ENCODE peak calls at places on chromosomes 12 and 14, in four cellular contexts. L, Z, C and I are unnamed samples.

GRCh38 chr14:51922624-51923023 is 62.2 kb downstream of the GNG2 start:
- DNase-seq in Z (no peak), C (no peak), L (no peak), I (no peak)

GRCh38 chr14:23071975-23072539 is 14.7 kb upstream of the CDH24 start:
- DNase-seq in L (no peak), C (no peak), Z (no peak), I (peak; percentile 62)

GRCh38 chr12:124512667-124513296 is 54.6 kb downstream of the NCOR2 start:
- DNase-seq in L (peak; percentile 76), C (no peak), Z (peak; percentile 95), I (peak; percentile 98)

GRCh38 chr12:51923506-51924365 is 16.4 kb downstream of the ACVRL1 start:
- DNase-seq in C (no peak), L (no peak), Z (peak; percentile 71), I (peak; percentile 82)

GRCh38 chr14:71399057-71399487 is 491.8 kb downstream of the PCNX1 start:
- DNase-seq in Z (no peak), L (no peak), C (peak; percentile 83), I (no peak)

GRCh38 chr12:20883288-20883687 is 72.8 kb downstream of the SLCO1B3 start:
- DNase-seq in C (no peak), Z (no peak), L (no peak), I (no peak)

GRCh38 chr12:58888131-58888783 is 32.0 kb downstream of the LRIG3 start:
- DNase-seq in C (no peak), Z (no peak), L (no peak), I (no peak)

GRCh38 chr14:88929656-88930436 is 105.4 kb downstream of the TTC8 start:
- DNase-seq in C (no peak), L (peak; percentile 3), Z (peak; percentile 0), I (peak; percentile 60)

GRCh38 chr14:78849952-78850351 is 679.8 kb downstream of the NRXN3 start:
- DNase-seq in L (no peak), C (no peak), Z (no peak), I (peak; percentile 7)

GRCh38 chr12:20030847-20031246 is 337.5 kb upstream of the PDE3A start:
- DNase-seq in Z (no peak), C (no peak), L (no peak), I (peak; percentile 18)

GRCh38 chr12:93824514-93825500 is 147.6 kb downstream of the CRADD start:
- DNase-seq in Z (no peak), L (no peak), C (no peak), I (peak; percentile 81)

GRCh38 chr12:69524755-69525509 is 54.7 kb downstream of the FRS2 start:
- DNase-seq in Z (no peak), C (no peak), L (no peak), I (no peak)

GRCh38 chr12:69523433-69524330 is 53.5 kb downstream of the FRS2 start:
- DNase-seq in C (no peak), Z (no peak), L (no peak), I (no peak)

GRCh38 chr12:69529021-69529420 is 56.2 kb upstream of the CCT2 start:
- DNase-seq in C (no peak), Z (no peak), L (no peak), I (no peak)

GRCh38 chr12:69524331-69524630 is 54.1 kb downstream of the FRS2 start:
- DNase-seq in Z (no peak), L (no peak), C (no peak), I (no peak)

DNA sequence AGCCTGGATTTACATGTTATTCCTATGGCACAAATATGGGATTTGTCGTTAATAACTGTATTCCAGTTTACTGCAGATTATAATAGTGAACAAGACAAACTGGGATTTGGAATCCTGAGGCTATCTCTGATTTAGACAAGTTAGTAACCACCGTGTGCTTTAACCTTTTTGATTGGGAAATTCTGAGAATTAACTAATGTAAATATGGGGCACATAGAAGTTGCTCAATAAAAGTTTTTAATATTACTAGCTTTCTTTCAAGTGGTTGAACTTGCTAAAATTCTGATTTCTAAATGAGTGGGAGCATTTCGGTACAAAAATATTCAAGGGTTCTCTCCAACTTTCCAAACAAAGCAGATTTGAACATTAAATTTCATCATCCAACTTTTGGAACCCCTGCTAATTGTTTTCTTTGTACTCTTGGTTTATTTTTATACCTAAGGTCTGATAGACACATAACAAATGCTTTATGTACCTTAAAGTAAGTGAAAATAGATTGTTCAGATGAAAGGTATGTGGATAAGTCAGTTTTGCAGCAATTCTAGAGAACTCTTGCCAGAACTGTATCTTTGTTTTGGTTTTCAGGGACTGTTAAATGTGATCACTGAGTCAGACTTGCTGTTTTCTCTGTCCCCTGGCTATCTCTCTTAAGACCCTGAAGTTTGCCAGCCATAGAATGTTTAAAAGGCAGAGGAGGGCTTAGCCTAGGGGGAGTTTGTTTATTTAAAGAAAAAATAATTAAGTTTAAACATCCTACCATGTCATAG is 57.5 kb downstream of the FRS2 start:
- DNase-seq in Z (no peak), C (no peak), L (no peak), I (no peak)
- TF ChIP-seq JUNB in Z (no peak), C (peak; percentile 32), L (no peak), I (no peak)

GRCh38 chr12:12715459-12716150 is 1.6 kb upstream of the CDKN1B start:
- DNase-seq in Z (peak; percentile 48), C (no peak), L (no peak), I (no peak)

GRCh38 chr12:12714276-12715001 is 2.7 kb upstream of the CDKN1B start:
- DNase-seq in L (no peak), C (no peak), Z (peak; percentile 62), I (peak; percentile 71)

GRCh38 chr12:12713932-12714275 is 3.3 kb upstream of the CDKN1B start:
- DNase-seq in L (no peak), C (no peak), Z (no peak), I (no peak)

GRCh38 chr12:12716151-12716844 is 870 bp upstream of the CDKN1B start:
- DNase-seq in Z (no peak), C (no peak), L (peak; percentile 63), I (peak; percentile 34)

GRCh38 chr12:12715128-12715458 is 2.1 kb upstream of the CDKN1B start:
- DNase-seq in L (no peak), C (no peak), Z (no peak), I (no peak)
- H2AFZ ChIP-seq in L (peak overlapping the region; percentile 82), C (peak overlapping the region; percentile 76), Z (peak overlapping the region; percentile 98), I (peak overlapping the region; percentile 98)

DNA sequence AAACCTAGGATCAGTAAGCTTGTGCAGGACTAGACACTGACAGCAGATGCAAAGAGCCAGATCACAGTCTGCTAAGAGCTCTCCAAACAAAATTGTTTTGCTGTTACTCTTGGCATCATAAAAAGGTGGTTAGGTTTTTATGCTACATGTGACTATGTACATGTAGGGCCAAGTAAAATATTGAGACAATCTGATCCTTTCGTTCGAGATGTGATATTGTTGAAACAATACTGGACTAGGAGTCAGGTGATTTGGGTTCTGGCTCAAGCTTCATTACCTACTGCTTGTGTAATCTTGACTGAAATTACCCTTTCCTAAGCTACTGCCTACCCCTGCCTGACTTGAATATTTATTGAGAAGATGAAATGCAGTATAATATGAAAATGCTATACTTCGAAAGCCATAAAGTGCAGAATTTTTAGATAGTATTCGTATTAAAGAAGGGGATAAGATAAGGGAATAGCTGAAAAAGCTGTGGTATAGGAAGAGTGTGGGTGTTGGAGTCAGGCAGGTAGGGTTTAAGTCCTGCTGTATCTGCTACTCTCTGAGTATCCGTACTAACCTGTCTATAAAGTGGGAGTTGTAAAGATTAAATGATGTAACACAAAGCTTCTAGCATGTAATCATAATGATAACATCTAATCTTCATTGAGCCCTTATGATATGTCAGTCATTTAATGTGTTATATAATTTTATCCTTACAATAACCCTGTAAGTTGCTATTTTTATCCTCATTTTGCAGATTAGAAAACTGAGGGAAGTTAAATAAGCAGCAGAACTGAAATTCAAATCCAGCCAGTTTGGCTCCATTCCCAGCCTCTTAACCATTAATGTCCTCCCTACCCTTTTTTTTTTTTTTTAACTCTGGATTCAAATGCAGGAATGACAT is 38.6 kb upstream of the ATF1 start:
- DNase-seq in Z (no peak), C (no peak), L (no peak), I (no peak)
- TF ChIP-seq JUNB in Z (no peak), C (no peak), L (no peak), I (no peak)

GRCh38 chr12:45654002-45654401 is 75.5 kb upstream of the ARID2 start:
- DNase-seq in L (no peak), Z (no peak), C (no peak), I (no peak)
- H2AFZ ChIP-seq in L (no peak overlapping the region), Z (no peak overlapping the region), C (no peak overlapping the region), I (no peak overlapping the region)

GRCh38 chr14:68137704-68138619 is 318.4 kb downstream of the RAD51B start:
- DNase-seq in Z (peak; percentile 13), C (no peak), L (peak; percentile 77), I (peak; percentile 95)

GRCh38 chr14:68140111-68140741 is 320.6 kb downstream of the RAD51B start:
- DNase-seq in Z (no peak), C (no peak), L (peak; percentile 64), I (peak; percentile 49)

GRCh38 chr14:68141531-68142088 is 322.0 kb downstream of the RAD51B start:
- DNase-seq in C (no peak), L (no peak), Z (no peak), I (no peak)

GRCh38 chr14:68140801-68141200 is 321.2 kb downstream of the RAD51B start:
- DNase-seq in L (no peak), C (no peak), Z (no peak), I (no peak)

GRCh38 chr14:68139466-68140110 is 320.0 kb downstream of the RAD51B start:
- DNase-seq in L (no peak), C (no peak), Z (no peak), I (no peak)
- TF ChIP-seq JUNB in L (no peak), C (no peak), Z (no peak), I (no peak)

GRCh38 chr12:26219736-26220135 is 24.4 kb downstream of the SSPN start:
- DNase-seq in C (no peak), Z (no peak), L (no peak), I (no peak)

GRCh38 chr12:26226629-26227375 is 31.4 kb downstream of the SSPN start:
- DNase-seq in L (no peak), C (no peak), Z (no peak), I (peak; percentile 84)

GRCh38 chr12:26227376-26227775 is 32.0 kb downstream of the SSPN start:
- DNase-seq in C (no peak), Z (no peak), L (no peak), I (no peak)

GRCh38 chr12:26226119-26226518 is 30.7 kb downstream of the SSPN start:
- DNase-seq in L (no peak), C (no peak), Z (no peak), I (no peak)

GRCh38 chr12:26224657-26225056 is 29.3 kb downstream of the SSPN start:
- DNase-seq in Z (no peak), L (no peak), C (no peak), I (no peak)
- H2AFZ ChIP-seq in Z (no peak overlapping the region), L (no peak overlapping the region), C (no peak overlapping the region), I (no peak overlapping the region)

GRCh38 chr12:1801285-1801975 is 18.9 kb upstream of the LRTM2 start:
- DNase-seq in Z (no peak), C (no peak), L (no peak), I (no peak)
- TF ChIP-seq JUNB in Z (no peak), C (no peak), L (no peak), I (no peak)

GRCh38 chr14:100591453-100592371 is 4.5 kb upstream of the BEGAIN start:
- DNase-seq in L (no peak), C (no peak), Z (no peak), I (no peak)
- H2AFZ ChIP-seq in L (no peak overlapping the region), C (no peak overlapping the region), Z (no peak overlapping the region), I (no peak overlapping the region)

GRCh38 chr12:73726881-73727280 is 810.8 kb upstream of the ATXN7L3B start:
- DNase-seq in Z (no peak), C (no peak), L (no peak), I (no peak)
- TF ChIP-seq JUNB in Z (no peak), C (no peak), L (no peak), I (no peak)